ENCODE peak calls at places on chromosomes 16 and 17, in four cellular contexts. J, D, F and B are unnamed samples.

GRCh38 chr16:48526058-48526957 is 83.7 kb downstream of the N4BP1 start:
- DNase-seq in F (no peak), D (no peak), J (peak; percentile 80), B (peak; percentile 11)

GRCh38 chr17:45334231-45334630 is 17.4 kb upstream of the MAP3K14 start:
- DNase-seq in D (no peak), J (no peak), F (no peak), B (peak; percentile 20)

GRCh38 chr17:37494971-37495370 is 5.3 kb downstream of the DUSP14 start:
- DNase-seq in F (no peak), D (no peak), J (no peak), B (no peak)

GRCh38 chr17:21165922-21166598 is 39.3 kb downstream of the DHRS7B start:
- DNase-seq in D (no peak), F (no peak), J (no peak), B (no peak)

GRCh38 chr17:74332763-74333220 is 6.8 kb downstream of the KIF19 start:
- DNase-seq in J (peak; percentile 31), D (no peak), F (no peak), B (peak; percentile 87)

GRCh38 chr17:38597375-38597774 is 8.4 kb downstream of the SRCIN1 start:
- DNase-seq in J (no peak), F (no peak), D (no peak), B (no peak)

GRCh38 chr16:30030841-30031413 is at the start of gene TLCD3B:
- DNase-seq in D (no peak), F (no peak), J (no peak), B (no peak)

GRCh38 chr16:2705351-2705750 is 14.7 kb downstream of the PRSS27 start:
- DNase-seq in F (no peak), D (no peak), J (no peak), B (no peak)

GRCh38 chr16:88525663-88525990 is 44.6 kb upstream of the ZC3H18 start:
- DNase-seq in D (no peak), F (no peak), J (no peak), B (no peak)

GRCh38 chr17:56577810-56578209 is 15.7 kb upstream of the NOG start:
- DNase-seq in D (no peak), J (no peak), F (no peak), B (no peak)

GRCh38 chr16:68490829-68491575 is 42.7 kb upstream of the SMPD3 start:
- DNase-seq in D (peak; percentile 65), J (peak; percentile 81), F (no peak), B (peak; percentile 14)

GRCh38 chr17:50127661-50128361 is 2.1 kb downstream of the SAMD14 start:
- DNase-seq in D (peak; percentile 49), F (no peak), J (no peak), B (no peak)

GRCh38 chr17:79743614-79744013 is 12.9 kb downstream of the ENPP7 start:
- DNase-seq in F (no peak), J (no peak), D (no peak), B (no peak)

GRCh38 chr16:52709286-52709685 is 162.3 kb upstream of the TOX3 start:
- DNase-seq in D (no peak), J (no peak), F (no peak), B (no peak)

GRCh38 chr17:36890398-36891190 is 46.7 kb upstream of the LHX1 start:
- DNase-seq in F (no peak), D (no peak), J (no peak), B (no peak)

GRCh38 chr17:42456223-42457106 is 2.2 kb upstream of the ATP6V0A1 start:
- DNase-seq in F (no peak), D (peak; percentile 74), J (no peak), B (no peak)

GRCh38 chr16:81076566-81077076 is 417 bp downstream of the C16orf46 start:
- DNase-seq in D (peak; percentile 89), F (peak; percentile 94), J (peak; percentile 95), B (peak; percentile 40)

GRCh38 chr17:27367121-27367981 is 73.4 kb downstream of the WSB1 start:
- DNase-seq in J (no peak), D (no peak), F (no peak), B (no peak)

GRCh38 chr16:67111951-67112444 is 2.3 kb downstream of the PHAF1 start:
- DNase-seq in J (no peak), F (no peak), D (no peak), B (no peak)

GRCh38 chr17:83104577-83105505 is 25.4 kb downstream of the METRNL start:
- DNase-seq in F (no peak), D (no peak), J (no peak), B (no peak)